ENCODE peak calls at places on chromosomes 5 and 9, in seven cellular contexts. F is H54; Z is heart left ventricle; P is activated T-cell treated with anti-CD3 and anti-CD28 coated beads, Interleukin-2, amount 50 U/mL, for 4 hours; I is RCC 7860; M is immature natural killer cell; G is NCI-H1105. B is an unnamed sample.

GRCh38 chr5:111422245-111422644 is 90.1 kb downstream of the STARD4 start:
- DNase-seq in G (no peak), Z (no peak), M (no peak), I (no peak), F (no peak), P (no peak), B (no peak)

GRCh38 chr9:89549031-89549644 is 51.2 kb upstream of the SEMA4D start:
- DNase-seq in G (peak; percentile 52), Z (peak; percentile 71), P (peak; percentile 89), I (peak; percentile 50), M (peak; percentile 80), F (peak; percentile 96), B (peak; percentile 81)

GRCh38 chr5:3943803-3944202 is 348.2 kb downstream of the IRX1 start:
- DNase-seq in M (no peak), P (no peak), F (no peak), G (no peak), I (no peak), Z (no peak), B (no peak)

GRCh38 chr5:178826216-178826615 is 33.5 kb upstream of the ZNF354B start:
- DNase-seq in Z (no peak), P (no peak), I (no peak), M (no peak), G (no peak), F (no peak), B (no peak)

GRCh38 chr5:32842798-32843531 is 131.8 kb downstream of the NPR3 start:
- DNase-seq in I (no peak), F (no peak), Z (no peak), G (no peak), M (peak; percentile 63), P (no peak), B (no peak)

GRCh38 chr9:95018099-95018927 is 291.8 kb downstream of the AOPEP start:
- DNase-seq in I (peak; percentile 94), G (no peak), F (peak; percentile 90), P (no peak), M (peak; percentile 17), Z (peak; percentile 65), B (no peak)

GRCh38 chr5:142716963-142717362 is 31.1 kb upstream of the FGF1 start:
- DNase-seq in P (peak; percentile 26), M (peak; percentile 26), F (no peak), G (no peak), I (peak; percentile 32), Z (peak; percentile 58), B (no peak)

GRCh38 chr5:10319202-10319851 is 11.6 kb upstream of the CMBL start:
- DNase-seq in F (no peak), P (no peak), M (no peak), G (no peak), Z (no peak), I (no peak), B (no peak)

GRCh38 chr9:95031711-95032461 is 285.6 kb downstream of the FANCC start:
- DNase-seq in G (peak; percentile 27), P (no peak), Z (no peak), I (no peak), F (no peak), M (no peak), B (no peak)

GRCh38 chr5:102910240-102911226 is 155.4 kb downstream of the PAM start:
- DNase-seq in I (peak; percentile 89), M (no peak), Z (no peak), G (no peak), F (peak; percentile 3), P (no peak), B (no peak)

GRCh38 chr9:110025551-110026170 is 182.3 kb downstream of the C9orf152 start:
- DNase-seq in P (no peak), F (no peak), M (no peak), Z (no peak), G (no peak), I (no peak), B (no peak)

GRCh38 chr5:137352095-137352494 is 147.0 kb downstream of the SPOCK1 start:
- DNase-seq in Z (no peak), P (no peak), G (no peak), I (no peak), M (no peak), F (no peak), B (no peak)

GRCh38 chr5:400282-401215 is 42.4 kb upstream of the EXOC3 start:
- DNase-seq in I (no peak), Z (no peak), P (no peak), M (no peak), G (peak; percentile 81), F (no peak), B (no peak)

GRCh38 chr9:136773386-136774044 is 9.2 kb upstream of the LCN15 start:
- DNase-seq in M (no peak), I (no peak), G (no peak), F (no peak), P (no peak), Z (no peak), B (no peak)

GRCh38 chr9:133125706-133126696 is 5.0 kb upstream of the RALGDS start:
- DNase-seq in F (no peak), Z (peak; percentile 64), G (no peak), M (peak; percentile 66), P (no peak), I (no peak), B (no peak)

GRCh38 chr9:129981180-129981907 is 61.6 kb downstream of the FNBP1 start:
- DNase-seq in G (no peak), Z (peak; percentile 40), P (no peak), I (no peak), F (no peak), M (no peak), B (no peak)

GRCh38 chr9:131423171-131423581 is 29.3 kb downstream of the PRRC2B start:
- DNase-seq in M (no peak), F (peak; percentile 30), I (peak; percentile 97), Z (peak; percentile 66), P (peak; percentile 15), G (no peak), B (no peak)

GRCh38 chr9:122058051-122058450 is 35.1 kb downstream of the TTLL11 start:
- DNase-seq in M (no peak), P (no peak), Z (no peak), I (no peak), F (no peak), G (no peak), B (no peak)

GRCh38 chr9:127570533-127571111 is 41.5 kb upstream of the STXBP1 start:
- DNase-seq in P (no peak), M (no peak), I (peak; percentile 85), Z (no peak), F (no peak), G (no peak), B (peak; percentile 32)

GRCh38 chr5:161549106-161549505 is 2.6 kb upstream of the GABRB2 start:
- DNase-seq in G (no peak), P (no peak), M (no peak), F (no peak), I (no peak), Z (no peak), B (no peak)

GRCh38 chr9:121518634-121519033 is 19.0 kb upstream of the GGTA1 start:
- DNase-seq in M (no peak), Z (no peak), P (no peak), I (no peak), F (no peak), G (no peak), B (no peak)

GRCh38 chr5:72556351-72557146 is 49.3 kb upstream of the ZNF366 start:
- DNase-seq in I (no peak), G (no peak), M (peak; percentile 4), P (no peak), Z (peak; percentile 50), F (no peak), B (no peak)